ENCODE peak calls at places on chromosomes 2 and 18, in four cellular contexts. One of them, this sample, is unnamed.

GRCh38 chr2:45951025-45951737 is 299.7 kb downstream of the PRKCE start:
- DNase-seq in Calu3: no peak
- DNase-seq in WTC11: no peak
- DNase-seq in AG04449: no peak
- DNase-seq in this sample: no peak

GRCh38 chr18:2303517-2304238 is 267.6 kb downstream of the METTL4 start:
- DNase-seq in Calu3: no peak
- DNase-seq in WTC11: no peak
- DNase-seq in AG04449: peak; percentile 4
- DNase-seq in this sample: no peak

GRCh38 chr2:181680055-181680936 is at the start of gene NEUROD1:
- DNase-seq in Calu3: no peak
- DNase-seq in WTC11: peak; percentile 89
- DNase-seq in AG04449: no peak
- DNase-seq in this sample: peak; percentile 52

GRCh38 chr18:22551536-22552151 is 133.9 kb upstream of the CTAGE1 start:
- DNase-seq in Calu3: peak; percentile 55
- DNase-seq in WTC11: no peak
- DNase-seq in AG04449: peak; percentile 82
- DNase-seq in this sample: no peak

GRCh38 chr2:144452169-144453038 is 67.5 kb downstream of the ZEB2 start:
- DNase-seq in Calu3: peak; percentile 3
- DNase-seq in WTC11: peak; percentile 29
- DNase-seq in AG04449: no peak
- DNase-seq in this sample: peak; percentile 40

GRCh38 chr2:215441560-215442391 is 5.9 kb upstream of the FN1 start:
- DNase-seq in Calu3: no peak
- DNase-seq in WTC11: no peak
- DNase-seq in AG04449: no peak
- DNase-seq in this sample: no peak

GRCh38 chr2:238290079-238290478 is 1.7 kb upstream of the PER2 start:
- DNase-seq in Calu3: peak; percentile 89
- DNase-seq in WTC11: peak; percentile 55
- DNase-seq in AG04449: no peak
- DNase-seq in this sample: peak; percentile 41

GRCh38 chr2:151111599-151112278 is 149.9 kb downstream of the RBM43 start:
- DNase-seq in Calu3: no peak
- DNase-seq in WTC11: no peak
- DNase-seq in AG04449: peak; percentile 26
- DNase-seq in this sample: no peak

GRCh38 chr2:47054867-47055266 is 100.2 kb downstream of the STPG4 start:
- DNase-seq in Calu3: no peak
- DNase-seq in WTC11: no peak
- DNase-seq in AG04449: no peak
- DNase-seq in this sample: no peak

GRCh38 chr2:118670281-118670680 is 177.2 kb downstream of the EN1 start:
- DNase-seq in Calu3: no peak
- DNase-seq in WTC11: no peak
- DNase-seq in AG04449: no peak
- DNase-seq in this sample: no peak

GRCh38 chr2:171712051-171712450 is 24.8 kb downstream of the DYNC1I2 start:
- DNase-seq in Calu3: no peak
- DNase-seq in WTC11: no peak
- DNase-seq in AG04449: peak; percentile 67
- DNase-seq in this sample: no peak

GRCh38 chr2:8993196-8993901 is 10.1 kb downstream of the MBOAT2 start:
- DNase-seq in Calu3: peak; percentile 10
- DNase-seq in WTC11: no peak
- DNase-seq in AG04449: no peak
- DNase-seq in this sample: no peak

GRCh38 chr2:85438291-85439110 is 20.0 kb downstream of the SH2D6 start:
- DNase-seq in Calu3: no peak
- DNase-seq in WTC11: no peak
- DNase-seq in AG04449: no peak
- DNase-seq in this sample: no peak

GRCh38 chr2:126909366-126909765 is 10.7 kb downstream of the TEX51 start:
- DNase-seq in Calu3: no peak
- DNase-seq in WTC11: no peak
- DNase-seq in AG04449: no peak
- DNase-seq in this sample: no peak

GRCh38 chr18:36809590-36810381 is 19.0 kb downstream of the TPGS2 start:
- DNase-seq in Calu3: peak; percentile 26
- DNase-seq in WTC11: peak; percentile 17
- DNase-seq in AG04449: peak; percentile 29
- DNase-seq in this sample: peak; percentile 32

GRCh38 chr18:37445368-37445767 is 120.2 kb downstream of the CELF4 start:
- DNase-seq in Calu3: no peak
- DNase-seq in WTC11: no peak
- DNase-seq in AG04449: no peak
- DNase-seq in this sample: no peak

GRCh38 chr2:178193823-178194599 is at the start of gene OSBPL6:
- DNase-seq in Calu3: peak; percentile 86
- DNase-seq in WTC11: peak; percentile 72
- DNase-seq in AG04449: no peak
- DNase-seq in this sample: peak; percentile 84

GRCh38 chr18:25314824-25315223 is 37.1 kb downstream of the ZNF521 start:
- DNase-seq in Calu3: no peak
- DNase-seq in WTC11: no peak
- DNase-seq in AG04449: no peak
- DNase-seq in this sample: no peak

GRCh38 chr2:39515897-39516346 is 78.8 kb upstream of the MAP4K3 start:
- DNase-seq in Calu3: no peak
- DNase-seq in WTC11: no peak
- DNase-seq in AG04449: no peak
- DNase-seq in this sample: no peak

GRCh38 chr2:24228470-24228869 is 53.6 kb downstream of the FAM228A start:
- DNase-seq in Calu3: no peak
- DNase-seq in WTC11: no peak
- DNase-seq in AG04449: no peak
- DNase-seq in this sample: no peak

GRCh38 chr2:110740747-110741349 is 8.5 kb downstream of the ACOXL start:
- DNase-seq in Calu3: no peak
- DNase-seq in WTC11: no peak
- DNase-seq in AG04449: no peak
- DNase-seq in this sample: no peak

GRCh38 chr2:145464901-145465300 is 945.0 kb upstream of the ZEB2 start:
- DNase-seq in Calu3: no peak
- DNase-seq in WTC11: no peak
- DNase-seq in AG04449: no peak
- DNase-seq in this sample: no peak

GRCh38 chr2:200471324-200471848 is 38.5 kb downstream of the KCTD18 start:
- DNase-seq in Calu3: peak; percentile 18
- DNase-seq in WTC11: no peak
- DNase-seq in AG04449: no peak
- DNase-seq in this sample: peak; percentile 18

GRCh38 chr2:199261221-199261620 is 196.5 kb downstream of the SATB2 start:
- DNase-seq in Calu3: peak; percentile 3
- DNase-seq in WTC11: no peak
- DNase-seq in AG04449: peak; percentile 50
- DNase-seq in this sample: no peak

GRCh38 chr2:127220807-127221527 is 868 bp upstream of the CYP27C1 start:
- DNase-seq in Calu3: no peak
- DNase-seq in WTC11: peak; percentile 57
- DNase-seq in AG04449: no peak
- DNase-seq in this sample: peak; percentile 39

GRCh38 chr18:9631814-9632496 is 17.6 kb upstream of the PPP4R1 start:
- DNase-seq in Calu3: peak; percentile 31
- DNase-seq in WTC11: no peak
- DNase-seq in AG04449: peak; percentile 75
- DNase-seq in this sample: no peak

GRCh38 chr2:10787176-10787968 is 25.2 kb downstream of the PDIA6 start:
- DNase-seq in Calu3: no peak
- DNase-seq in WTC11: peak; percentile 72
- DNase-seq in AG04449: no peak
- DNase-seq in this sample: peak; percentile 34

GRCh38 chr2:190425883-190426658 is 17.9 kb downstream of the MFSD6 start:
- DNase-seq in Calu3: no peak
- DNase-seq in WTC11: no peak
- DNase-seq in AG04449: no peak
- DNase-seq in this sample: no peak

GRCh38 chr2:196101325-196101981 is 32.8 kb upstream of the DNAH7 start:
- DNase-seq in Calu3: no peak
- DNase-seq in WTC11: no peak
- DNase-seq in AG04449: no peak
- DNase-seq in this sample: no peak

GRCh38 chr2:45669109-45669508 is 17.6 kb downstream of the PRKCE start:
- DNase-seq in Calu3: no peak
- DNase-seq in WTC11: no peak
- DNase-seq in AG04449: no peak
- DNase-seq in this sample: no peak

GRCh38 chr2:98552499-98553179 is 55.7 kb downstream of the COA5 start:
- DNase-seq in Calu3: no peak
- DNase-seq in WTC11: no peak
- DNase-seq in AG04449: peak; percentile 67
- DNase-seq in this sample: no peak

GRCh38 chr2:133838642-133839370 is 270.5 kb upstream of the NCKAP5 start:
- DNase-seq in Calu3: no peak
- DNase-seq in WTC11: no peak
- DNase-seq in AG04449: no peak
- DNase-seq in this sample: no peak

GRCh38 chr2:184004945-184005672 is 593.2 kb upstream of the ZNF804A start:
- DNase-seq in Calu3: no peak
- DNase-seq in WTC11: no peak
- DNase-seq in AG04449: no peak
- DNase-seq in this sample: no peak

GRCh38 chr18:52685316-52685715 is 345.3 kb downstream of the DCC start:
- DNase-seq in Calu3: no peak
- DNase-seq in WTC11: no peak
- DNase-seq in AG04449: no peak
- DNase-seq in this sample: no peak

GRCh38 chr18:43180814-43181213 is 65.3 kb upstream of the RIT2 start:
- DNase-seq in Calu3: no peak
- DNase-seq in WTC11: no peak
- DNase-seq in AG04449: no peak
- DNase-seq in this sample: no peak

GRCh38 chr2:1898461-1899395 is 154.4 kb upstream of the PXDN start:
- DNase-seq in Calu3: no peak
- DNase-seq in WTC11: no peak
- DNase-seq in AG04449: no peak
- DNase-seq in this sample: no peak

GRCh38 chr2:1899396-1899730 is 155.0 kb upstream of the PXDN start:
- DNase-seq in Calu3: no peak
- DNase-seq in WTC11: no peak
- DNase-seq in AG04449: no peak
- DNase-seq in this sample: no peak

DNA sequence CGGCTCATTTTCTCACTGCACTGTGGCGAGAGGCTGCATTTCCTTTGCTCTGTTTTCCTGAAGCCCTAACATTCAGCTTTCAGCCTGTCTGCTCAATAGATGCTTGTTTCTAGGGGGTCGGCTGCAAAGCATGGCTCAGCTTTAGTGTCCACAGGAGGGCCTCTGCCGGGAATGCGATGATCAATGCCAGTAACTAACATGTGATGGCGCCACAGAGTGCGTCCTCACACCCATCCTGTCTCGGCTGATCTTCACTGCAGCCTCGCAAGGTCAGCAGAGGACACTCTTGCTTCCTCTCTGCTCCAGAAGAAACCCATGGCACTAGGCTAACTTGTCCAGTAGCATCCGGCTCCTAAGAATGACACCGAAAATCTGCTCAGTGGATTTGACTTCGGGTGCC is 156.4 kb upstream of the PXDN start:
- DNase-seq in Calu3: no peak
- DNase-seq in WTC11: peak; percentile 73
- DNase-seq in AG04449: no peak
- DNase-seq in this sample: no peak
- TF ChIP-seq CTCF in Calu3: no peak
- TF ChIP-seq CTCF in WTC11: peak; percentile 49
- TF ChIP-seq CTCF in AG04449: no peak
- TF ChIP-seq CTCF in this sample: peak; percentile 12

GRCh38 chr2:67234443-67234842 is 162.7 kb upstream of the ETAA1 start:
- DNase-seq in Calu3: peak; percentile 22
- DNase-seq in WTC11: no peak
- DNase-seq in AG04449: no peak
- DNase-seq in this sample: no peak
- TF ChIP-seq CTCF in Calu3: peak; percentile 28
- TF ChIP-seq CTCF in WTC11: no peak
- TF ChIP-seq CTCF in AG04449: peak; percentile 76
- TF ChIP-seq CTCF in this sample: peak; percentile 26

GRCh38 chr18:54023471-54023870 is 201.0 kb downstream of the MBD2 start:
- DNase-seq in Calu3: no peak
- DNase-seq in WTC11: no peak
- DNase-seq in AG04449: peak; percentile 76
- DNase-seq in this sample: no peak
- TF ChIP-seq CTCF in Calu3: no peak
- TF ChIP-seq CTCF in WTC11: no peak
- TF ChIP-seq CTCF in AG04449: no peak
- TF ChIP-seq CTCF in this sample: no peak

GRCh38 chr2:216694201-216694825 is 1.0 kb downstream of the IGFBP5 start:
- DNase-seq in Calu3: no peak
- DNase-seq in WTC11: peak; percentile 77
- DNase-seq in AG04449: no peak
- DNase-seq in this sample: peak; percentile 79
- TF ChIP-seq CTCF in Calu3: no peak
- TF ChIP-seq CTCF in WTC11: no peak
- TF ChIP-seq CTCF in AG04449: peak; percentile 8
- TF ChIP-seq CTCF in this sample: no peak

DNA sequence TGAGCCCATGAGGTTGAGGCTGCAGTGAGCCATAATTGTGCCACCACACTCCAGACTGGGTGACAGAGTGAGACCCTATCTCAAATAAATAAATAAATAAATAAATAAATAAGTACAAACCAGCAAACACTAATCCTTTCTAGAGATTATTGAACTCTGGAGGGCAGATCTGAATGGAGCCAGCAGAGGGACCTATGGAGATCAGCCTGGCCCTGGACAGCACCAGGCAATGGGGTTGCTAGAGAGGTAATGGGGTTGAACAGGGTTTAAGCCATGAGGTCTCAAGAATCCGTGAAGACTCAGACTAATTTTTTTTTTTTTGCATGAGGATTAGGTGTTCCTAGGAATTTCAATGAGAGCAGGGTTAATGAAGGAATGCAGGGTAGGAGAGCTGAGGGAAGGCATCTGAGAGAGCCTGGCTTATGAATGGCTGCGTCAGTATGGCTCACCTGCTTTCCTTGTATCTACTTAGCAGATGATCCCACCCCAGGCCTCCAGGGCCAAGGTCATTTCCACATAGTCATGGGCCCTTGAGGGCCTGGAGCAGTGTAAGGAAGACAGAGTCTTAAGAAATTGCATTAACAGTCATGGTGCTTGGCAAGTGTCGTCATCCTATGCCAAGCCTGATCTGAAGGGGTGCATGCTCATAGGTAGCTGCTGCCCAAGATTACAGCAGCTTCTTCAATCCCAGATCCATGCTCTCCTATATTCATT is 34.6 kb upstream of the IL37 start:
- DNase-seq in Calu3: no peak
- DNase-seq in WTC11: no peak
- DNase-seq in AG04449: no peak
- DNase-seq in this sample: no peak
- TF ChIP-seq CTCF in Calu3: no peak
- TF ChIP-seq CTCF in WTC11: no peak
- TF ChIP-seq CTCF in AG04449: no peak
- TF ChIP-seq CTCF in this sample: no peak

GRCh38 chr2:36544638-36545338 is 53.2 kb downstream of the FEZ2 start:
- DNase-seq in Calu3: no peak
- DNase-seq in WTC11: no peak
- DNase-seq in AG04449: no peak
- DNase-seq in this sample: no peak
- TF ChIP-seq CTCF in Calu3: no peak
- TF ChIP-seq CTCF in WTC11: no peak
- TF ChIP-seq CTCF in AG04449: peak; percentile 10
- TF ChIP-seq CTCF in this sample: no peak

This sample was measured in nephron progenitor cell.